ENCODE peak calls at places on chromosomes 5 and 9, in five cellular contexts. One of them, this sample, is unnamed.

GRCh38 chr9:120715331-120715924 is 1.2 kb upstream of the MEGF9 start:
- DNase-seq in foreskin fibroblast: peak; percentile 94
- DNase-seq in effector memory CD8-positive, alpha-beta T cell: no peak
- DNase-seq in HAP-1: peak; percentile 62
- DNase-seq in activated CD8-positive, alpha-beta memory T cell treated with anti-CD3 and anti-CD28 coated beads for 48 hours: no peak
- DNase-seq in this sample: no peak

GRCh38 chr5:41648976-41649375 is 138.6 kb upstream of the PLCXD3 start:
- DNase-seq in effector memory CD8-positive, alpha-beta T cell: no peak
- DNase-seq in activated CD8-positive, alpha-beta memory T cell treated with anti-CD3 and anti-CD28 coated beads for 48 hours: no peak
- DNase-seq in foreskin fibroblast: no peak
- DNase-seq in HAP-1: no peak
- DNase-seq in this sample: no peak

GRCh38 chr5:105680858-105681257 is 1989.9 kb downstream of the EFNA5 start:
- DNase-seq in HAP-1: no peak
- DNase-seq in effector memory CD8-positive, alpha-beta T cell: no peak
- DNase-seq in activated CD8-positive, alpha-beta memory T cell treated with anti-CD3 and anti-CD28 coated beads for 48 hours: no peak
- DNase-seq in foreskin fibroblast: no peak
- DNase-seq in this sample: no peak

GRCh38 chr5:136856648-136857047 is 491.3 kb upstream of the TRPC7 start:
- DNase-seq in HAP-1: no peak
- DNase-seq in activated CD8-positive, alpha-beta memory T cell treated with anti-CD3 and anti-CD28 coated beads for 48 hours: no peak
- DNase-seq in effector memory CD8-positive, alpha-beta T cell: no peak
- DNase-seq in foreskin fibroblast: no peak
- DNase-seq in this sample: no peak

GRCh38 chr5:175257847-175258194 is 186.2 kb downstream of the DRD1 start:
- DNase-seq in foreskin fibroblast: no peak
- DNase-seq in effector memory CD8-positive, alpha-beta T cell: no peak
- DNase-seq in HAP-1: no peak
- DNase-seq in activated CD8-positive, alpha-beta memory T cell treated with anti-CD3 and anti-CD28 coated beads for 48 hours: no peak
- DNase-seq in this sample: no peak

GRCh38 chr5:5270958-5271605 is 131.0 kb downstream of the ADAMTS16 start:
- DNase-seq in foreskin fibroblast: peak; percentile 86
- DNase-seq in activated CD8-positive, alpha-beta memory T cell treated with anti-CD3 and anti-CD28 coated beads for 48 hours: no peak
- DNase-seq in effector memory CD8-positive, alpha-beta T cell: no peak
- DNase-seq in HAP-1: no peak
- DNase-seq in this sample: no peak

GRCh38 chr5:79503794-79504495 is 10.0 kb downstream of the HOMER1 start:
- DNase-seq in HAP-1: no peak
- DNase-seq in activated CD8-positive, alpha-beta memory T cell treated with anti-CD3 and anti-CD28 coated beads for 48 hours: no peak
- DNase-seq in effector memory CD8-positive, alpha-beta T cell: no peak
- DNase-seq in foreskin fibroblast: peak; percentile 22
- DNase-seq in this sample: no peak

GRCh38 chr9:2464624-2465023 is 157.0 kb upstream of the VLDLR start:
- DNase-seq in foreskin fibroblast: no peak
- DNase-seq in activated CD8-positive, alpha-beta memory T cell treated with anti-CD3 and anti-CD28 coated beads for 48 hours: no peak
- DNase-seq in HAP-1: no peak
- DNase-seq in effector memory CD8-positive, alpha-beta T cell: no peak
- DNase-seq in this sample: no peak

GRCh38 chr5:77925503-77925902 is 149.4 kb upstream of the TBCA start:
- DNase-seq in HAP-1: no peak
- DNase-seq in foreskin fibroblast: no peak
- DNase-seq in effector memory CD8-positive, alpha-beta T cell: no peak
- DNase-seq in activated CD8-positive, alpha-beta memory T cell treated with anti-CD3 and anti-CD28 coated beads for 48 hours: no peak
- DNase-seq in this sample: no peak

GRCh38 chr9:98101416-98101815 is 17.6 kb downstream of the TRIM14 start:
- DNase-seq in activated CD8-positive, alpha-beta memory T cell treated with anti-CD3 and anti-CD28 coated beads for 48 hours: no peak
- DNase-seq in effector memory CD8-positive, alpha-beta T cell: no peak
- DNase-seq in foreskin fibroblast: no peak
- DNase-seq in HAP-1: no peak
- DNase-seq in this sample: no peak

GRCh38 chr5:32767948-32768427 is 56.9 kb downstream of the NPR3 start:
- DNase-seq in activated CD8-positive, alpha-beta memory T cell treated with anti-CD3 and anti-CD28 coated beads for 48 hours: no peak
- DNase-seq in foreskin fibroblast: peak; percentile 97
- DNase-seq in HAP-1: no peak
- DNase-seq in effector memory CD8-positive, alpha-beta T cell: no peak
- DNase-seq in this sample: no peak

GRCh38 chr5:179530069-179530998 is 20.0 kb upstream of the RUFY1 start:
- DNase-seq in foreskin fibroblast: peak; percentile 70
- DNase-seq in effector memory CD8-positive, alpha-beta T cell: peak; percentile 45
- DNase-seq in HAP-1: no peak
- DNase-seq in activated CD8-positive, alpha-beta memory T cell treated with anti-CD3 and anti-CD28 coated beads for 48 hours: peak; percentile 51
- DNase-seq in this sample: peak; percentile 48

GRCh38 chr9:114887963-114888362 is 42.4 kb downstream of the TNFSF8 start:
- DNase-seq in HAP-1: no peak
- DNase-seq in activated CD8-positive, alpha-beta memory T cell treated with anti-CD3 and anti-CD28 coated beads for 48 hours: no peak
- DNase-seq in foreskin fibroblast: no peak
- DNase-seq in effector memory CD8-positive, alpha-beta T cell: no peak
- DNase-seq in this sample: no peak

GRCh38 chr5:153467546-153467945 is 22.9 kb upstream of the GRIA1 start:
- DNase-seq in effector memory CD8-positive, alpha-beta T cell: no peak
- DNase-seq in foreskin fibroblast: no peak
- DNase-seq in HAP-1: no peak
- DNase-seq in activated CD8-positive, alpha-beta memory T cell treated with anti-CD3 and anti-CD28 coated beads for 48 hours: no peak
- DNase-seq in this sample: no peak

GRCh38 chr9:130402243-130402642 is 42.5 kb upstream of the ASS1 start:
- DNase-seq in activated CD8-positive, alpha-beta memory T cell treated with anti-CD3 and anti-CD28 coated beads for 48 hours: no peak
- DNase-seq in foreskin fibroblast: no peak
- DNase-seq in effector memory CD8-positive, alpha-beta T cell: no peak
- DNase-seq in HAP-1: no peak
- DNase-seq in this sample: no peak

GRCh38 chr5:131328536-131329186 is 64.8 kb downstream of the CDC42SE2 start:
- DNase-seq in effector memory CD8-positive, alpha-beta T cell: no peak
- DNase-seq in activated CD8-positive, alpha-beta memory T cell treated with anti-CD3 and anti-CD28 coated beads for 48 hours: no peak
- DNase-seq in foreskin fibroblast: peak; percentile 63
- DNase-seq in HAP-1: no peak
- DNase-seq in this sample: no peak

GRCh38 chr9:111393971-111394370 is 63.9 kb upstream of the OR2K2 start:
- DNase-seq in effector memory CD8-positive, alpha-beta T cell: no peak
- DNase-seq in foreskin fibroblast: no peak
- DNase-seq in HAP-1: no peak
- DNase-seq in activated CD8-positive, alpha-beta memory T cell treated with anti-CD3 and anti-CD28 coated beads for 48 hours: no peak
- DNase-seq in this sample: no peak

GRCh38 chr5:32520326-32520725 is 65.0 kb upstream of the SUB1 start:
- DNase-seq in activated CD8-positive, alpha-beta memory T cell treated with anti-CD3 and anti-CD28 coated beads for 48 hours: no peak
- DNase-seq in foreskin fibroblast: no peak
- DNase-seq in HAP-1: no peak
- DNase-seq in effector memory CD8-positive, alpha-beta T cell: no peak
- DNase-seq in this sample: no peak

GRCh38 chr5:3339798-3340115 is 255.9 kb upstream of the IRX1 start:
- DNase-seq in foreskin fibroblast: no peak
- DNase-seq in effector memory CD8-positive, alpha-beta T cell: no peak
- DNase-seq in HAP-1: no peak
- DNase-seq in activated CD8-positive, alpha-beta memory T cell treated with anti-CD3 and anti-CD28 coated beads for 48 hours: no peak
- DNase-seq in this sample: no peak

GRCh38 chr5:122858451-122858850 is 13.0 kb downstream of the SNX24 start:
- DNase-seq in HAP-1: peak; percentile 73
- DNase-seq in activated CD8-positive, alpha-beta memory T cell treated with anti-CD3 and anti-CD28 coated beads for 48 hours: no peak
- DNase-seq in foreskin fibroblast: no peak
- DNase-seq in effector memory CD8-positive, alpha-beta T cell: no peak
- DNase-seq in this sample: no peak

GRCh38 chr5:16727937-16728336 is 111.1 kb upstream of the RETREG1 start:
- DNase-seq in HAP-1: peak; percentile 50
- DNase-seq in effector memory CD8-positive, alpha-beta T cell: no peak
- DNase-seq in activated CD8-positive, alpha-beta memory T cell treated with anti-CD3 and anti-CD28 coated beads for 48 hours: no peak
- DNase-seq in foreskin fibroblast: peak; percentile 6
- DNase-seq in this sample: no peak

GRCh38 chr9:38038307-38039089 is 30.5 kb downstream of the SHB start:
- DNase-seq in HAP-1: no peak
- DNase-seq in foreskin fibroblast: peak; percentile 73
- DNase-seq in activated CD8-positive, alpha-beta memory T cell treated with anti-CD3 and anti-CD28 coated beads for 48 hours: no peak
- DNase-seq in effector memory CD8-positive, alpha-beta T cell: no peak
- DNase-seq in this sample: no peak

GRCh38 chr9:129247285-129248153 is 69.5 kb upstream of the IER5L start:
- DNase-seq in effector memory CD8-positive, alpha-beta T cell: no peak
- DNase-seq in activated CD8-positive, alpha-beta memory T cell treated with anti-CD3 and anti-CD28 coated beads for 48 hours: no peak
- DNase-seq in HAP-1: no peak
- DNase-seq in foreskin fibroblast: no peak
- DNase-seq in this sample: no peak

GRCh38 chr5:149636861-149637246 is 55.6 kb downstream of the ARHGEF37 start:
- DNase-seq in effector memory CD8-positive, alpha-beta T cell: peak; percentile 53
- DNase-seq in HAP-1: peak; percentile 63
- DNase-seq in foreskin fibroblast: peak; percentile 87
- DNase-seq in activated CD8-positive, alpha-beta memory T cell treated with anti-CD3 and anti-CD28 coated beads for 48 hours: no peak
- DNase-seq in this sample: no peak

GRCh38 chr5:73591698-73592501 is 26.4 kb downstream of the UTP15 start:
- DNase-seq in effector memory CD8-positive, alpha-beta T cell: no peak
- DNase-seq in foreskin fibroblast: peak; percentile 55
- DNase-seq in HAP-1: no peak
- DNase-seq in activated CD8-positive, alpha-beta memory T cell treated with anti-CD3 and anti-CD28 coated beads for 48 hours: no peak
- DNase-seq in this sample: no peak

GRCh38 chr5:17343675-17344074 is 126.2 kb downstream of the BASP1 start:
- DNase-seq in HAP-1: no peak
- DNase-seq in foreskin fibroblast: peak; percentile 80
- DNase-seq in activated CD8-positive, alpha-beta memory T cell treated with anti-CD3 and anti-CD28 coated beads for 48 hours: no peak
- DNase-seq in effector memory CD8-positive, alpha-beta T cell: no peak
- DNase-seq in this sample: no peak

GRCh38 chr9:121634800-121635261 is 16.6 kb upstream of the DAB2IP start:
- DNase-seq in foreskin fibroblast: peak; percentile 48
- DNase-seq in activated CD8-positive, alpha-beta memory T cell treated with anti-CD3 and anti-CD28 coated beads for 48 hours: no peak
- DNase-seq in effector memory CD8-positive, alpha-beta T cell: no peak
- DNase-seq in HAP-1: no peak
- DNase-seq in this sample: no peak

GRCh38 chr5:95075079-95075478 is 209.8 kb downstream of the MCTP1 start:
- DNase-seq in HAP-1: no peak
- DNase-seq in foreskin fibroblast: no peak
- DNase-seq in effector memory CD8-positive, alpha-beta T cell: no peak
- DNase-seq in activated CD8-positive, alpha-beta memory T cell treated with anti-CD3 and anti-CD28 coated beads for 48 hours: no peak
- DNase-seq in this sample: no peak

GRCh38 chr5:39080597-39081204 is 6.5 kb upstream of the RICTOR start:
- DNase-seq in activated CD8-positive, alpha-beta memory T cell treated with anti-CD3 and anti-CD28 coated beads for 48 hours: no peak
- DNase-seq in effector memory CD8-positive, alpha-beta T cell: peak; percentile 8
- DNase-seq in foreskin fibroblast: peak; percentile 74
- DNase-seq in HAP-1: peak; percentile 40
- DNase-seq in this sample: no peak

GRCh38 chr5:132147663-132148062 is 74.1 kb downstream of the CSF2 start:
- DNase-seq in foreskin fibroblast: no peak
- DNase-seq in effector memory CD8-positive, alpha-beta T cell: no peak
- DNase-seq in activated CD8-positive, alpha-beta memory T cell treated with anti-CD3 and anti-CD28 coated beads for 48 hours: no peak
- DNase-seq in HAP-1: no peak
- DNase-seq in this sample: no peak

GRCh38 chr9:20683351-20684034 is 566 bp upstream of the FOCAD start:
- DNase-seq in effector memory CD8-positive, alpha-beta T cell: peak; percentile 9
- DNase-seq in activated CD8-positive, alpha-beta memory T cell treated with anti-CD3 and anti-CD28 coated beads for 48 hours: peak; percentile 19
- DNase-seq in HAP-1: peak; percentile 34
- DNase-seq in foreskin fibroblast: peak; percentile 93
- DNase-seq in this sample: peak; percentile 29

This sample was measured in effector CD4-positive, alpha-beta T cell.